ENCODE peak calls at places on chromosomes 7 and 10, in five cellular contexts. O is suprapubic skin, N is amygdala, R is kidney glomerular epithelial cell, W is iPS DF 19.7. K is an unnamed sample.

GRCh38 chr7:142793156-142793555 is 22.4 kb downstream of the PRSS2 start:
- DNase-seq in O (no peak), N (no peak), R (no peak), W (no peak), K (no peak)

GRCh38 chr7:137975223-137975622 is 26.7 kb downstream of the CREB3L2 start:
- DNase-seq in O (no peak), N (no peak), R (no peak), W (no peak), K (no peak)

GRCh38 chr10:84333864-84334451 is 5.6 kb downstream of the CCSER2 start:
- DNase-seq in O (no peak), N (no peak), R (peak; percentile 16), W (no peak), K (no peak)

GRCh38 chr10:50830066-50830465 is 55.4 kb downstream of the A1CF start:
- DNase-seq in O (no peak), N (no peak), R (no peak), W (no peak), K (no peak)

GRCh38 chr10:13158401-13158800 is 3.0 kb upstream of the MCM10 start:
- DNase-seq in O (no peak), N (no peak), R (no peak), W (no peak), K (no peak)

GRCh38 chr7:43201912-43202311 is 89.5 kb downstream of the HECW1 start:
- DNase-seq in O (no peak), N (no peak), R (no peak), W (no peak), K (no peak)

GRCh38 chr10:8051109-8051781 is 3.2 kb upstream of the GATA3 start:
- DNase-seq in O (no peak), N (no peak), R (no peak), W (no peak), K (no peak)

GRCh38 chr10:101291254-101292193 is 62.3 kb upstream of the LBX1 start:
- DNase-seq in O (no peak), N (peak; percentile 48), R (no peak), W (no peak), K (no peak)

GRCh38 chr10:103241262-103242011 is 4.2 kb upstream of the RPEL1 start:
- DNase-seq in O (no peak), N (no peak), R (peak; percentile 86), W (no peak), K (peak; percentile 75)

GRCh38 chr7:4052126-4052525 is 630.0 kb upstream of the FOXK1 start:
- DNase-seq in O (no peak), N (no peak), R (no peak), W (no peak), K (no peak)

GRCh38 chr10:110540038-110540437 is 27.5 kb upstream of the SMC3 start:
- DNase-seq in O (no peak), N (no peak), R (no peak), W (no peak), K (no peak)

GRCh38 chr10:12400266-12400931 is 51.1 kb downstream of the CAMK1D start:
- DNase-seq in O (peak; percentile 31), N (no peak), R (peak; percentile 65), W (no peak), K (peak; percentile 49)

GRCh38 chr7:126411821-126412383 is 840.8 kb downstream of the GRM8 start:
- DNase-seq in O (no peak), N (no peak), R (no peak), W (no peak), K (no peak)

GRCh38 chr10:129514568-129515451 is 47.8 kb downstream of the MGMT start:
- DNase-seq in O (no peak), N (no peak), R (no peak), W (no peak), K (no peak)

GRCh38 chr10:73759512-73760115 is 15.4 kb downstream of the SEC24C start:
- DNase-seq in O (no peak), N (no peak), R (no peak), W (no peak), K (no peak)

GRCh38 chr7:42115795-42116194 is 121.2 kb downstream of the GLI3 start:
- DNase-seq in O (no peak), N (no peak), R (no peak), W (no peak), K (no peak)

GRCh38 chr10:91409069-91409868 is 875 bp upstream of the HECTD2 start:
- DNase-seq in O (peak; percentile 92), N (peak; percentile 76), R (peak; percentile 82), W (no peak), K (peak; percentile 71)

GRCh38 chr7:53218730-53219504 is 183.5 kb downstream of the POM121L12 start:
- DNase-seq in O (no peak), N (no peak), R (no peak), W (no peak), K (no peak)

GRCh38 chr7:80401708-80402107 is 110.2 kb downstream of the GNAT3 start:
- DNase-seq in O (no peak), N (no peak), R (no peak), W (no peak), K (no peak)

GRCh38 chr7:138871691-138872090 is 73.7 kb upstream of the ATP6V0A4 start:
- DNase-seq in O (no peak), N (no peak), R (no peak), W (no peak), K (no peak)

GRCh38 chr10:35011771-35012191 is 78.4 kb downstream of the CUL2 start:
- DNase-seq in O (no peak), N (no peak), R (no peak), W (no peak), K (no peak)

GRCh38 chr7:93913197-93913596 is 6.8 kb downstream of the GNGT1 start:
- DNase-seq in O (no peak), N (no peak), R (no peak), W (no peak), K (no peak)

GRCh38 chr10:69375307-69376151 is 41.2 kb downstream of the TACR2 start:
- DNase-seq in O (peak; percentile 84), N (peak; percentile 21), R (peak; percentile 2), W (peak; percentile 80), K (no peak)

GRCh38 chr7:76291346-76292205 is 10.9 kb upstream of the HSPB1 start:
- DNase-seq in O (peak; percentile 95), N (peak; percentile 85), R (peak; percentile 98), W (peak; percentile 87), K (peak; percentile 88)

GRCh38 chr10:48364659-48365405 is 58.4 kb downstream of the MAPK8 start:
- DNase-seq in O (no peak), N (no peak), R (no peak), W (no peak), K (no peak)

GRCh38 chr7:152674860-152675760 is 831 bp downstream of the XRCC2 start:
- DNase-seq in O (no peak), N (no peak), R (no peak), W (no peak), K (no peak)

GRCh38 chr10:109958059-109958458 is 34.7 kb upstream of the XPNPEP1 start:
- DNase-seq in O (no peak), N (no peak), R (no peak), W (no peak), K (no peak)

K was measured in kidney epithelial cell.